ENCODE peak calls at places on chromosomes 1 and 21, in six cellular contexts. K, Q, Y, B, P and O are unnamed samples.
A peak's percentile ranks its signal among the peaks of the same experiment; 100 is the strongest.

GRCh38 chr1:111354584-111354983 is 63.9 kb downstream of the CHIA start:
- DNase-seq in Y (no peak), P (no peak), Q (no peak), K (no peak), B (no peak), O (no peak)

GRCh38 chr1:184635347-184636155 is 119.1 kb downstream of the EDEM3 start:
- DNase-seq in Q (no peak), B (no peak), Y (no peak), K (no peak), P (no peak), O (no peak)

GRCh38 chr1:15760520-15761211 is 2.1 kb downstream of the FBLIM1 start:
- DNase-seq in Q (peak; percentile 82), Y (no peak), K (no peak), B (peak; percentile 38), P (no peak), O (no peak)

GRCh38 chr1:53372501-53372951 is 44.7 kb upstream of the LRP8 start:
- DNase-seq in Y (no peak), Q (no peak), B (no peak), K (no peak), P (no peak), O (no peak)

GRCh38 chr1:25561426-25562100 is 18.2 kb downstream of the LDLRAP1 start:
- DNase-seq in B (no peak), Y (no peak), P (no peak), K (no peak), Q (no peak), O (no peak)

GRCh38 chr1:22833699-22834098 is 123.1 kb downstream of the EPHB2 start:
- DNase-seq in Q (no peak), K (no peak), Y (no peak), B (no peak), P (no peak), O (no peak)

GRCh38 chr1:210532223-210532598 is 203.5 kb downstream of the HHAT start:
- DNase-seq in B (no peak), Q (peak; percentile 31), K (no peak), Y (no peak), P (no peak), O (no peak)

GRCh38 chr1:89603651-89604413 is 29.1 kb upstream of the LRRC8C start:
- DNase-seq in Q (no peak), Y (no peak), P (no peak), B (no peak), K (no peak), O (no peak)

GRCh38 chr1:47519971-47520370 is 82.1 kb downstream of the FOXD2 start:
- DNase-seq in Y (no peak), P (no peak), K (no peak), Q (no peak), B (no peak), O (no peak)

GRCh38 chr1:97056386-97056785 is 334.8 kb downstream of the PTBP2 start:
- DNase-seq in Y (no peak), K (no peak), B (no peak), P (no peak), Q (no peak), O (no peak)

GRCh38 chr1:97063532-97063931 is 341.9 kb downstream of the PTBP2 start:
- DNase-seq in Y (no peak), P (peak; percentile 35), Q (no peak), B (no peak), K (no peak), O (no peak)

GRCh38 chr1:97066860-97067259 is 345.3 kb downstream of the PTBP2 start:
- DNase-seq in B (no peak), Q (no peak), Y (no peak), K (no peak), P (no peak), O (no peak)

GRCh38 chr1:97061604-97062003 is 340.0 kb downstream of the PTBP2 start:
- DNase-seq in Y (no peak), P (no peak), K (no peak), Q (no peak), B (no peak), O (no peak)
- TF ChIP-seq YY1 in Y (no peak), P (no peak), K (no peak), Q (no peak), B (no peak), O (no peak)

DNA sequence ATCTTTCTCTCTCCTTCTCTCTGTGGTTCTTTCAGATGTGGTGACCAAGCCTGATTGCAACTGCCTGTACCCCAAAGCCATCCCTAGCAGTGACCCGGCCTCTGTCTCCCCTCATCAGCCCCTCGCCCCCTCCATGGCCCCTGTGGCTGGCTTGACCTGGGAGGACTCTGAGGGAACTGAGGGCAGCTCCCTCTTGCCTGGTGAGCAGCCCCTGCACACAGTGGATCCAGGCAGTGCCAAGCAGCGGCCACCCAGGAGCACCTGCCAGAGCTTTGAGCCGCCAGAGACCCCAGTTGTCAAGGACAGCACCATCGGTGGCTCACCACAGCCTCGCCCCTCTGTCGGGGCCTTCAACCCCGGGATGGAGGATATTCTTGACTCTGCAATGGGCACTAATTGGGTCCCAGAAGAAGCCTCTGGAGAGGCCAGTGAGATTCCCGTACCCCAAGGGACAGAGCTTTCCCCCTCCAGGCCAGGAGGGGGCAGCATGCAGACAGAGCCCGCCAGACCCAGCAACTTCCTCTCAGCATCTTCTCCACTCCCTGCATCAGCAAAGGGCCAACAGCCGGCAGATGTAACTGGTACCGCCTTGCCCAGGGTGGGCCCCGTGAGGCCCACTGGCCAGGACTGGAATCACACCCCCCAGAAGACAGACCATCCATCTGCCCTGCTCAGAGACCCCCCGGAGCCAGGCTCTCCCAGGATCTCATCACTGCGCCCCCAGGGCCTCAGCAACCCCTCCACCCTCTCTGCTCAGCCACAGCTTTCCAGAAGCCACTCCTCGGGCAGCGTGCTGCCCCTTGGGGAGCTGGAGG is 12.7 kb downstream of the CSF1 start:
- DNase-seq in B (peak; percentile 60), Y (no peak), Q (peak; percentile 52), K (no peak), P (no peak), O (no peak)
- TF ChIP-seq YY1 in B (no peak), Y (no peak), Q (no peak), K (no peak), P (no peak), O (no peak)

GRCh38 chr21:32889596-32889995 is 118.0 kb upstream of the PAXBP1 start:
- DNase-seq in P (no peak), Y (no peak), B (no peak), K (no peak), Q (no peak), O (no peak)
- TF ChIP-seq YY1 in P (no peak), Y (no peak), B (no peak), K (no peak), Q (no peak), O (no peak)

GRCh38 chr1:55155522-55155921 is 59.6 kb downstream of the USP24 start:
- DNase-seq in Q (peak; percentile 17), P (no peak), K (no peak), Y (no peak), B (no peak), O (peak; percentile 13)
- TF ChIP-seq YY1 in Q (no peak), P (no peak), K (no peak), Y (no peak), B (no peak), O (no peak)

DNA sequence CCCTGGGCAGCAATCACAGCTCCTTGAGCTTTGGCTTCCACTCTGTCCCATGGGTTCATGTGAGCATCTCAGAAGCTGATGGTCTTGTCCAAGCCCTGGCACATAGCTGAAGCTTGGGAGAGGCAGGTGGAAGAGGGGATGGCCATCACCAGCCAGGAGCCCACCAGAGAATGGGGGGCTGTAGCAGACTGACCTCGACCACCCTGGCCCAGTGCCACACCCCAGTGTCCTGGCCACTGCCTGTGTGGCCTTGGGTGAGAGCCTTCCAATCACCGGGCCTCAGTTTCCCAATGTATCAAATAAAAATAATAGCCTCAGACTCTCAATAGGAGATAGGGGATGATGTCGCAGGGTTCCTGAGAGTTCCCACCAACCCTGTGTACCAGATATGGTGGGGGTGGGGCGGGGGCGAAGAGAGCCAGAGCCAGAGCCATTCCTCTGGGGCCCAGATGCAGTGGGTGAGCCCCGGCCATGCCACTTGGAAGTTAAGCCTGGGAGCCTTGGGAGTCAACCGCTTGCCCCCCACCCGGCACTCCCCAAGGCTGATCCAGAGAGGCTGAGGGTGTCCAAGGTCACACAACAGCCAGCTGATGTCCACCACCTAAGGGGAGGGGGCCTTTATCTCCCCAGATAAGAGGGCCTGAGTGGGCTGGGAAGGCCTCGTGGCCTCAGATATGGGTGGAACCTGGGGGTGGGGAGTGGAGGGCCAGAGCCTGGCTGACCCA is 9.3 kb upstream of the EDN2 start:
- DNase-seq in P (no peak), K (no peak), Q (no peak), B (peak; percentile 59), Y (no peak), O (no peak)
- TF ChIP-seq YY1 in P (no peak), K (no peak), Q (no peak), B (no peak), Y (no peak), O (no peak)

GRCh38 chr1:166603296-166603695 is 236.0 kb upstream of the POGK start:
- DNase-seq in Q (no peak), P (no peak), B (no peak), K (no peak), Y (no peak), O (no peak)

GRCh38 chr1:166601650-166602049 is 237.6 kb upstream of the POGK start:
- DNase-seq in K (no peak), B (no peak), Y (no peak), P (no peak), Q (no peak), O (no peak)

GRCh38 chr1:166594646-166595045 is 244.6 kb upstream of the POGK start:
- DNase-seq in K (no peak), B (no peak), Q (no peak), Y (no peak), P (no peak), O (no peak)

GRCh38 chr1:166597516-166597915 is 241.8 kb upstream of the POGK start:
- DNase-seq in B (no peak), P (no peak), Q (no peak), K (no peak), Y (no peak), O (no peak)
- TF ChIP-seq YY1 in B (no peak), P (no peak), Q (no peak), K (no peak), Y (no peak), O (no peak)